ENCODE peak calls at places on chromosomes 2 and 18, in five cellular contexts. L is kidney epithelial cell; B is activated naive CD8-positive, alpha-beta T cell treated with anti-CD3 and anti-CD28 coated beads, Interleukin-2, amount 50 U/mL, for 24 hours; H is astrocyte of the spinal cord; Z is neural crest cell. T is an unnamed sample.
A peak's percentile ranks its signal among the peaks of the same experiment; 100 is the strongest.

GRCh38 chr18:48975817-48976649 is 25.3 kb upstream of the SMAD7 start:
- DNase-seq in L (no peak), H (peak; percentile 55), Z (peak; percentile 36), B (peak; percentile 63), T (peak; percentile 40)

GRCh38 chr18:46942646-46943045 is 25.2 kb downstream of the KATNAL2 start:
- DNase-seq in Z (no peak), H (no peak), B (no peak), L (no peak), T (no peak)

GRCh38 chr2:134675294-134675693 is 43.5 kb downstream of the TMEM163 start:
- DNase-seq in B (no peak), Z (no peak), L (no peak), H (no peak), T (no peak)

GRCh38 chr2:101793277-101793969 is 95.9 kb downstream of the MAP4K4 start:
- DNase-seq in B (no peak), Z (no peak), H (peak; percentile 33), L (no peak), T (no peak)

GRCh38 chr2:96934096-96934495 is 52.3 kb downstream of the FAM178B start:
- DNase-seq in L (no peak), B (no peak), Z (no peak), H (no peak), T (no peak)

GRCh38 chr2:227870710-227871374 is 589 bp upstream of the DAW1 start:
- DNase-seq in Z (no peak), H (peak; percentile 85), L (peak; percentile 65), B (no peak), T (no peak)

GRCh38 chr18:35182151-35182550 is 58.7 kb upstream of the ZNF397 start:
- DNase-seq in H (no peak), Z (no peak), L (no peak), B (no peak), T (no peak)

GRCh38 chr18:21682276-21683051 is 22.1 kb downstream of the ABHD3 start:
- DNase-seq in B (peak; percentile 15), H (peak; percentile 72), L (peak; percentile 70), Z (peak; percentile 33), T (no peak)

GRCh38 chr2:22397847-22398246 is 987.1 kb upstream of the KLHL29 start:
- DNase-seq in B (no peak), Z (no peak), H (no peak), L (no peak), T (no peak)

GRCh38 chr2:237980087-237980486 is 13.3 kb downstream of the UBE2F start:
- DNase-seq in Z (no peak), H (no peak), L (no peak), B (no peak), T (no peak)

GRCh38 chr2:241854342-241855244 is 4.1 kb downstream of the PDCD1 start:
- DNase-seq in Z (no peak), B (no peak), L (no peak), H (no peak), T (no peak)

GRCh38 chr2:151357359-151357758 is at the start of gene TNFAIP6:
- DNase-seq in Z (no peak), H (peak; percentile 90), B (no peak), L (peak; percentile 47), T (no peak)

T was measured in activated effector memory CD4-positive, alpha-beta T cell treated with Interleukin-2 at 50 U/mL for 16 hours.